ENCODE peak calls at places on chromosomes 1 and 21, in nine cellular contexts. E is right lobe of liver, A is Panc1, L is tibial nerve, T is cardiac muscle cell, Q is psoas muscle, U is DND-41, P is fibroblast of lung, R is uterus. F is an unnamed sample. For H3K36me3, the result is how much of the 10 kb centered on the place peaks cover.

GRCh38 chr1:159015440-159015909 is 5.8 kb downstream of the IFI16 start:
- DNase-seq in Q (peak), T (no peak), E (peak), R (peak), L (peak), U (peak), P (peak), A (no peak), F (peak)

GRCh38 chr1:212860713-212861581 is 2.9 kb downstream of the FLVCR1 start:
- DNase-seq in Q (no peak), R (no peak), E (no peak), U (no peak), A (no peak), T (peak), P (peak), L (no peak), F (no peak)

GRCh38 chr1:217089239-217090014 is 366.2 kb upstream of the ESRRG start:
- DNase-seq in T (peak), U (no peak), L (no peak), P (peak), Q (peak), R (no peak), E (no peak), A (no peak), F (no peak)

GRCh38 chr1:173870252-173871075 is 2.3 kb downstream of the ZBTB37 start:
- DNase-seq in R (no peak), A (no peak), U (no peak), T (no peak), Q (no peak), L (no peak), E (no peak), P (no peak), F (no peak)

GRCh38 chr1:229070168-229070567 is 200.7 kb upstream of the RAB4A start:
- DNase-seq in E (peak), U (no peak), R (no peak), P (peak), Q (peak), T (peak), A (no peak), L (peak), F (peak)

GRCh38 chr21:21247441-21247840 is 249.2 kb downstream of the NCAM2 start:
- DNase-seq in P (peak), U (no peak), A (no peak), L (no peak), R (no peak), E (no peak), T (no peak), Q (no peak), F (no peak)

GRCh38 chr1:184416921-184417320 is 30.1 kb downstream of the C1orf21 start:
- DNase-seq in U (no peak), Q (no peak), P (no peak), L (no peak), E (no peak), T (peak), R (no peak), A (no peak), F (no peak)

GRCh38 chr1:33152685-33153432 is 29.0 kb downstream of the TRIM62 start:
- DNase-seq in R (peak), U (peak), A (no peak), E (no peak), Q (peak), L (peak), P (peak), T (no peak), F (no peak)

GRCh38 chr1:82795503-82796149 is 994.9 kb downstream of the ADGRL2 start:
- DNase-seq in U (no peak), T (no peak), E (no peak), R (no peak), A (no peak), L (no peak), Q (no peak), P (no peak), F (no peak)

GRCh38 chr1:76868916-76869315 is 1.6 kb downstream of the ST6GALNAC5 start:
- DNase-seq in E (no peak), T (peak), Q (no peak), L (no peak), P (no peak), A (no peak), R (no peak), U (no peak), F (no peak)

GRCh38 chr1:27031235-27032118 is 18.8 kb upstream of the TENT5B start:
- DNase-seq in L (no peak), P (peak), T (no peak), R (peak), Q (peak), E (peak), U (no peak), A (no peak), F (peak)

GRCh38 chr1:184112176-184112948 is 60.8 kb downstream of the TSEN15 start:
- DNase-seq in Q (no peak), L (no peak), P (no peak), A (no peak), U (no peak), R (no peak), T (no peak), E (no peak), F (no peak)

GRCh38 chr1:27296773-27297214 is 25.2 kb upstream of the TMEM222 start:
- DNase-seq in Q (peak), E (peak), L (peak), R (peak), T (peak), A (no peak), U (peak), P (peak), F (no peak)

GRCh38 chr1:18734461-18735368 is 104.1 kb downstream of the PAX7 start:
- DNase-seq in L (no peak), T (no peak), U (no peak), Q (no peak), E (no peak), R (no peak), A (no peak), P (no peak), F (no peak)

GRCh38 chr1:224223819-224224714 is 41.0 kb downstream of the DEGS1 start:
- DNase-seq in A (peak), U (no peak), Q (no peak), T (peak), E (no peak), R (no peak), P (peak), L (no peak), F (peak)

GRCh38 chr21:31354122-31354521 is 10.1 kb upstream of the TIAM1 start:
- DNase-seq in U (no peak), A (no peak), P (no peak), R (no peak), E (no peak), Q (no peak), L (no peak), T (no peak), F (no peak)

GRCh38 chr1:108063703-108064102 is 98.7 kb upstream of the VAV3 start:
- DNase-seq in P (no peak), L (no peak), E (no peak), R (no peak), U (no peak), A (no peak), T (no peak), Q (no peak), F (no peak)

GRCh38 chr1:4654764-4655673 is 610 bp downstream of the AJAP1 start:
- DNase-seq in T (peak), U (no peak), A (no peak), Q (no peak), E (no peak), L (no peak), R (no peak), P (no peak), F (no peak)

GRCh38 chr1:179754031-179754624 is 11.0 kb downstream of the FAM163A start:
- DNase-seq in Q (no peak), P (peak), U (no peak), L (no peak), T (no peak), E (no peak), R (no peak), A (no peak), F (peak)

GRCh38 chr1:161008857-161009554 is 11.9 kb downstream of the F11R start:
- DNase-seq in R (no peak), A (no peak), P (no peak), U (no peak), T (peak), E (no peak), L (no peak), Q (no peak), F (no peak)

GRCh38 chr1:212221801-212222200 is 63.4 kb upstream of the PPP2R5A start:
- DNase-seq in E (no peak), Q (no peak), U (no peak), P (no peak), R (no peak), L (no peak), A (no peak), T (no peak), F (no peak)

GRCh38 chr1:202184750-202185460 is 8.7 kb upstream of the LGR6 start:
- DNase-seq in E (peak), Q (peak), A (peak), U (peak), R (peak), T (peak), L (peak), P (peak), F (peak)

DNA sequence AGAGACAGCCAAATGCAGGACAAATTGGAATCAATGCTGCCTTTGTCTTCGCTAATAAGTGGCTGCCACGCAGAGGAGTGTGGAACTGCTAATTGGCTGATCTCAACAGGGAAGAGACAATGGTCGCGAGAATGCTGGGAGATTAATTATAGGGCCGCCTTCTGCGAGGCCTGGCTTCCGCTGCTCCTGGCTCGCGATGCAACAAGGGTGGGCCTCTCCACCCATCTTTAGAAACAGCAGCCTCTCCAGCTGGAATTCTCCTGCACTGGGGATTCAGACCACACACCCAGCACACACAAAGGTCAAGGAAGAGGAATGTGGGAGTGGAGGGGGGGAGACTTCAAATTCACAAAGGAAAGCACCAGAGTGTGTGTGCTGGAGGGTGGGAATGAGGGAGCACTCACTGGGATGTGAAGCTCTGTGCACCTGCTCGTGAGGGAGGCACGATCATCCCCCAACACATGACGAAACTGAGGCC is 200.7 kb upstream of the GRIK3 start:
- DNase-seq in Q (no peak), E (no peak), T (no peak), R (no peak), A (no peak), P (no peak), L (no peak), U (no peak), F (no peak)
- H3K4me3 ChIP-seq in Q (no peak), E (no peak), T (no peak), R (no peak), A (no peak), P (no peak), L (no peak), U (no peak), F (no peak)

DNA sequence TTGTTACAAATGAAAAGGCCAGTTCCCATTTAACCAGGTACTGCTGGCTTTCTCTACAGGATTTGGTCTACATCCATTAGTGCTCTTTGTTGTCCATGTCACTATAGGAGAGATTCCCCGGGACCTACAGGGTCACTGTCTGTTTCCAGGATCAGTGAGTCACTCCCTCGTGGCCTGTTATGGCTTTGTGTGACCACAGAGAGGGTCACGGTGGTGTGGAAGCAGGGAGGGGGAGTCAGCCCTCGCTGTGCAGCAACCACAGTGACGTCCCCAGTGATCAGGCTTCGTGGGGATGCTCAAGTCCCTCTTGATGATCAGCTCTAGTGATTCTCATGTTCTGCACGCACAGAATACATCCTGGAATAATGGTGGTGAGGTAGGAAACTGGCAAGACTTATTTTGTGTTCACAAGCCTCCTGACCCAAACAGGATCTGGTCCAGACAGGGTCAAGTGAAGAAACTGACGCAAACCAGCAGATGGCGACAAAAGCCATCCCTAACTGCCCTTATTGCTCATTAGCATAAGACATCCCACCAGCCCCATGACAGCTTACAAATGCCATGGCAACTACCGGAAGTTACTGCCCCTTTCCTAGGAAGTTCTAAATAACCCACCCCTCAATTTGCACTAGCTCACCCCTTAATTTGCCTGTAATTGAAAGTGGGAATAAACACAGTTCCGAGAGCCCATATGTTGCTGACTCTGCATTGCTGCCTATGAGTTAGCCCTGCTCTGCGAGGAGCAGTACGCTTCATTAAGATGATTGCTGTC is 98.5 kb downstream of the DISC1 start:
- DNase-seq in Q (no peak), R (no peak), E (no peak), T (peak), U (peak), L (no peak), A (peak), P (peak), F (no peak)
- TF ChIP-seq CTCF in Q (no peak), R (no peak), E (no peak), T (peak), U (peak), L (no peak), A (peak), P (peak), F (peak)

GRCh38 chr1:230322421-230322756 is 103.7 kb downstream of the PGBD5 start:
- DNase-seq in T (no peak), E (no peak), U (no peak), L (no peak), P (no peak), A (no peak), R (no peak), Q (no peak), F (no peak)
- H3K36me3 ChIP-seq in T (under half), E (under half), U (under half), L (under half), P (under half), A (under half), R (under half), Q (under half), F (under half)

DNA sequence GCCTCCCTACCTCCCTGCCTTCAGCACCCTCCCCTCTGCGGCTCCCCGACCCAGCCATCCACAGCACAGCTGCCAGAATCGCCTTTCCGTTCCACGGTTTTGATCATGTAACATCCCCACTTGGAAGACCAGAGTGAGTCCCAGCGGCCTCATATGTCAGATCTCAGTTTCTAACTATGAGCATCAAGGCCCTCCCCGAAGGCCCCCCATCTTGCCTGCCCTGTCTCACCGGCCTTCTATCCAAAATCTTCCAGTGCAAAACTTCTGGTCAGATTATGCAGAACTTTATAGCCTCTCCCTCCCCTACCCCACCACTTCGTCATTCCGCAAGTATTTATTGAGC is 20.3 kb upstream of the LMX1A start:
- DNase-seq in R (no peak), L (no peak), E (no peak), P (no peak), Q (no peak), U (no peak), A (no peak), T (no peak), F (no peak)
- H3K4me3 ChIP-seq in R (peak), L (peak), E (no peak), P (no peak), Q (peak), U (no peak), A (peak), T (no peak), F (peak)

DNA sequence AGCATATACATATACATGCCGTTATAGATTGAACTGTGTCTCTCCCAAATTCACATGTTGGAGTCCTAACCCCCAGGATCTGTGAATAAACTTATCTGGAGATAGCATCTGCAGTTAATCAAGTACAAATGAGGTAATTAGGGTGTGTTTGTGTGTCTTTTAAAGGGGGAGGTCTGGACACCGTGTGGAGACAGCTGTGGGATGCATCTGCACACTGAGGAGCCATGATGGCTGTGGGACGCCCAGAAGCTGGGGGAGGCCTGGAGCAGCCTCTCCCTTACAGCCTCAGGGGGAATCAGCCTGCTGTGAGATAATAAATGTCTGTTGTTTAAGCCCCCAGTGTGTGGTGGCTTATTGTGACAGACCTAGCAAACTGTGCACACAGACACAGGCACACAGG is 51.8 kb upstream of the COL18A1 start:
- DNase-seq in E (no peak), Q (no peak), L (no peak), R (no peak), A (no peak), P (no peak), U (no peak), T (no peak), F (no peak)
- TF ChIP-seq CTCF in E (no peak), Q (no peak), L (no peak), R (no peak), A (no peak), P (no peak), U (no peak), T (no peak), F (no peak)

DNA sequence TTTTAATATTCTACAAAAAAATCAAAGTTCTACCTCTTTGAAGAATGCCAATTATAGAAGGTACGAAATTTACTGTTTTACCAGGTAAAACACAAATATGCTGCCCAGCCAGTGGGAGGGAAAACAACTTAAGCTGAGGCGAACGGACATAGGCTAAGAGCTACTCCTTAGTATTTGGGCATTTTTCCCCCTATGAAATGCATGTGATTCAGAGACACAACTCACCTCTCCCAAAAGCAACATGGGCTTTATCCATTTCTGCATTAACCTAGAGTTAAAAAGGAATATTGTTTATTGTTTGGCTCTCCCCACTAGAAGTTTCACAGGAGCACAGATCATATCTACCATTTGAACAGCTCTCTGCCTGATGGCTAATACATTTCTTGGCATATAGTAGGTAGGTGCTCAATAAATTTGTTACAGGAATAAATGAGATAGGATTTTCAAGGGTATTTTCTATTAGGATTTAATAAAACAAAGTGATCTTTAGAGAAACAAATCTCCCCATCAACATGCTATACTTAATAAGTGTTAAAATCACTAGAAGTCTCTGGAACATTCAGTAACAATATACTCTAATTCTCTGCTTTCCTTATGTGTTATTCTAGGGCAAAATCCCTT is 2.4 kb upstream of the SORT1 start:
- DNase-seq in A (no peak), Q (no peak), T (no peak), U (no peak), E (no peak), P (no peak), R (no peak), L (no peak), F (no peak)
- H3K36me3 ChIP-seq in A (under half), Q (under half), T (under half), U (under half), E (under half), P (under half), R (under half), L (under half), F (under half)

DNA sequence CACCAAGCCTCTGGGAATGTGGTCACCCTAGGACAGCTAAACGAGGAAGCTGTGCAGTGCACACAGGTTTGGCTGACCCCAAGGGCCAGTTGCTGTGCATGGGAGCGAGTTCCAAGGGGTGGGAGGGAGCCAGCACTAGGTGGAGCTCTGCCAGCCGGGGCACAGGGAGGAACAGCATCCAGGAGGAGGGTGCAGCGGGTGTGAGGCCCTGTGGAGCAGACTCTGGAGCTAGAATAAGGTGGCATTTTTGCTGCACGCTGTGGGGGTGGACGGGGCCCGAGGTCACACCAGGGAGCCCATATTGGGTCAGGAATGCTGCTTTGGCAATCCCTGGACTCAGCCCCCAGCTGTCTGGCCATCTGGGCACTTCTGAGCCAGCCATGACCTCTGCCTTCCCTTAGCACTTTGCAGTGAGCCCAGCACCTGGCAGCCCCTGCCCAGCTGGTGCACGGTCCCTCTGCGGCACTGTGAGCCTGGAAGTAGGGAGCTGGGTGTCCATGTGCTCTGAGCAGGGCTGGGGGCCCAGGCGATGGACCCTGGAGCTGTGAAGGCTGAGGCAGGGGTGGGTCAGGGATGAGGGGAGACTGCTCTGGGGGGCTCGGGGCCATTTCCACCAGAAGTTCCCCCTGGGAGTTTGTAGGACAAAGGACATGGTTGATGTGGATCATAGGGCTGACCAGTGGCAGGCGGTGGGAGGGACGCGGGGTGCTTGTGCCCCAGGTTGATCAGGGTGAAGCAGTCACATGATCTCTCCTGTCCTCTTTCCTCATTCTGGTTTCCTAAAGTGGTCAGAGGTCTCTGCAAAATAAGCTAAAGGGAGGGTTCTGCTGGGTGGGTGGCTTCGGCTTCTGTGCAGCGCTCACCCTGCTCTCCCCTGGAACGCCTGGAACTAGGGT is 8.9 kb downstream of the PDXK start:
- DNase-seq in T (no peak), E (peak), U (no peak), Q (peak), P (peak), R (peak), L (no peak), A (no peak), F (no peak)
- H3K4me3 ChIP-seq in T (peak), E (peak), U (no peak), Q (peak), P (no peak), R (peak), L (peak), A (peak), F (no peak)

GRCh38 chr21:25906554-25906953 is 171.8 kb downstream of the GABPA start:
- DNase-seq in L (no peak), T (no peak), U (no peak), P (no peak), R (no peak), E (no peak), Q (no peak), A (no peak), F (no peak)

GRCh38 chr21:25908495-25908894 is 173.7 kb downstream of the GABPA start:
- DNase-seq in P (no peak), U (no peak), E (no peak), L (no peak), R (no peak), T (no peak), Q (no peak), A (no peak), F (peak)

GRCh38 chr21:25907573-25908275 is 173.0 kb downstream of the GABPA start:
- DNase-seq in E (no peak), Q (no peak), T (no peak), U (no peak), P (peak), A (no peak), R (no peak), L (no peak), F (no peak)

GRCh38 chr21:25901580-25901979 is 166.8 kb downstream of the GABPA start:
- DNase-seq in U (no peak), P (no peak), R (no peak), Q (no peak), E (no peak), A (no peak), T (no peak), L (no peak), F (no peak)

GRCh38 chr21:25903599-25903998 is 168.8 kb downstream of the GABPA start:
- DNase-seq in P (no peak), E (no peak), A (no peak), R (no peak), U (no peak), Q (no peak), T (no peak), L (no peak), F (no peak)
- TF ChIP-seq CTCF in P (no peak), E (no peak), A (no peak), R (no peak), U (no peak), Q (no peak), T (no peak), L (no peak), F (no peak)

F was measured in BJ.